ENCODE peak calls at places on chromosomes 16 and 17, in five cellular contexts. A is GM23248, E is hepatocyte, C is HCT116, D is GM23338. Y is an unnamed sample.

GRCh38 chr16:72921620-72922019 is 126.3 kb downstream of the ZFHX3 start:
- DNase-seq in A (peak; percentile 36), E (peak; percentile 50), C (no peak), D (no peak), Y (no peak)

GRCh38 chr17:31373150-31374082 is 18.1 kb upstream of the RAB11FIP4 start:
- DNase-seq in A (peak; percentile 75), E (peak; percentile 57), C (peak; percentile 8), D (peak; percentile 74), Y (peak; percentile 83)

GRCh38 chr16:8967437-8967821 is 3.7 kb upstream of the USP7 start:
- DNase-seq in A (no peak), E (no peak), C (no peak), D (no peak), Y (no peak)

GRCh38 chr17:72393553-72393952 is 272.7 kb downstream of the SOX9 start:
- DNase-seq in A (peak; percentile 85), E (no peak), C (peak; percentile 81), D (no peak), Y (no peak)

GRCh38 chr17:17749921-17750320 is 68.7 kb downstream of the RAI1 start:
- DNase-seq in A (peak; percentile 56), E (peak; percentile 70), C (peak; percentile 42), D (peak; percentile 96), Y (peak; percentile 92)

GRCh38 chr16:72986011-72986410 is 61.9 kb downstream of the ZFHX3 start:
- DNase-seq in A (peak; percentile 33), E (no peak), C (no peak), D (no peak), Y (no peak)

GRCh38 chr16:16092925-16093624 is 130.2 kb downstream of the ABCC6 start:
- DNase-seq in A (peak; percentile 36), E (peak; percentile 50), C (no peak), D (no peak), Y (no peak)

GRCh38 chr17:78883090-78883532 is 19.9 kb downstream of the CEP295NL start:
- DNase-seq in A (peak; percentile 95), E (peak; percentile 86), C (peak; percentile 71), D (no peak), Y (peak; percentile 47)

GRCh38 chr16:24670623-24671454 is 58.6 kb upstream of the TNRC6A start:
- DNase-seq in A (peak; percentile 93), E (peak; percentile 63), C (no peak), D (peak; percentile 79), Y (peak; percentile 39)

GRCh38 chr17:67633751-67634191 is 84.0 kb upstream of the NOL11 start:
- DNase-seq in A (no peak), E (no peak), C (no peak), D (no peak), Y (no peak)

GRCh38 chr16:27625050-27625697 is 75.2 kb downstream of the KATNIP start:
- DNase-seq in A (peak; percentile 56), E (peak; percentile 48), C (no peak), D (no peak), Y (no peak)

GRCh38 chr17:75877752-75878173 is 618 bp downstream of the TRIM47 start:
- DNase-seq in A (peak; percentile 91), E (peak; percentile 92), C (no peak), D (peak; percentile 91), Y (peak; percentile 91)

GRCh38 chr16:20675488-20676267 is 21.8 kb downstream of the ACSM1 start:
- DNase-seq in A (peak; percentile 10), E (peak; percentile 69), C (peak; percentile 19), D (peak; percentile 96), Y (peak; percentile 14)

GRCh38 chr16:51394401-51394800 is 243.3 kb upstream of the SALL1 start:
- DNase-seq in A (no peak), E (no peak), C (no peak), D (no peak), Y (no peak)

GRCh38 chr16:86513471-86514277 is 3.3 kb downstream of the FOXF1 start:
- DNase-seq in A (no peak), E (no peak), C (no peak), D (no peak), Y (no peak)

GRCh38 chr17:21303441-21304065 is 19.0 kb downstream of the MAP2K3 start:
- DNase-seq in A (no peak), E (no peak), C (no peak), D (no peak), Y (no peak)

GRCh38 chr17:3973498-3974137 is 9.4 kb upstream of the ATP2A3 start:
- DNase-seq in A (no peak), E (no peak), C (no peak), D (no peak), Y (no peak)

GRCh38 chr16:84331998-84332780 is 36.1 kb upstream of the ATP2C2 start:
- DNase-seq in A (peak; percentile 61), E (no peak), C (no peak), D (no peak), Y (no peak)

GRCh38 chr17:47207143-47208067 is 1.7 kb upstream of the MYL4 start:
- DNase-seq in A (no peak), E (no peak), C (no peak), D (no peak), Y (peak; percentile 66)

GRCh38 chr16:49756971-49757743 is 98.8 kb downstream of the ZNF423 start:
- DNase-seq in A (peak; percentile 31), E (peak; percentile 21), C (no peak), D (no peak), Y (no peak)

GRCh38 chr16:50598256-50598894 is 50.2 kb downstream of the NKD1 start:
- DNase-seq in A (no peak), E (no peak), C (no peak), D (no peak), Y (no peak)

GRCh38 chr17:63600569-63601438 is at the start of gene TACO1:
- DNase-seq in A (peak; percentile 86), E (peak; percentile 87), C (peak; percentile 79), D (peak; percentile 92), Y (peak; percentile 95)

GRCh38 chr16:57427307-57427706 is 19.9 kb downstream of the CIAPIN1 start:
- DNase-seq in A (no peak), E (no peak), C (no peak), D (no peak), Y (no peak)

GRCh38 chr16:49431040-49431439 is 57.4 kb downstream of the C16orf78 start:
- DNase-seq in A (no peak), E (no peak), C (no peak), D (no peak), Y (no peak)

GRCh38 chr17:29663155-29663554 is 40.4 kb upstream of the CORO6 start:
- DNase-seq in A (peak; percentile 59), E (peak; percentile 33), C (no peak), D (peak; percentile 35), Y (no peak)

GRCh38 chr17:40678902-40679522 is 14.0 kb upstream of the KRT222 start:
- DNase-seq in A (no peak), E (no peak), C (no peak), D (no peak), Y (no peak)

GRCh38 chr17:80982426-80982974 is 9.1 kb upstream of the CHMP6 start:
- DNase-seq in A (no peak), E (no peak), C (no peak), D (no peak), Y (no peak)

GRCh38 chr16:75385507-75386152 is 47.7 kb downstream of the CFDP1 start:
- DNase-seq in A (peak; percentile 93), E (peak; percentile 84), C (peak; percentile 66), D (peak; percentile 79), Y (peak; percentile 91)

GRCh38 chr16:5012887-5013286 is 20.8 kb downstream of the NAGPA start:
- DNase-seq in A (no peak), E (no peak), C (no peak), D (no peak), Y (no peak)

GRCh38 chr16:69917311-69917710 is 33.8 kb upstream of the CLEC18A start:
- DNase-seq in A (peak; percentile 20), E (no peak), C (no peak), D (no peak), Y (no peak)
- H3K9me2 ChIP-seq in A (no peaks in the 10 kb centered on the region), E (no peaks in the 10 kb centered on the region), C (no peaks in the 10 kb centered on the region), D (peaks cover 3% of the 10 kb centered on the region), Y (no peaks in the 10 kb centered on the region)

DNA sequence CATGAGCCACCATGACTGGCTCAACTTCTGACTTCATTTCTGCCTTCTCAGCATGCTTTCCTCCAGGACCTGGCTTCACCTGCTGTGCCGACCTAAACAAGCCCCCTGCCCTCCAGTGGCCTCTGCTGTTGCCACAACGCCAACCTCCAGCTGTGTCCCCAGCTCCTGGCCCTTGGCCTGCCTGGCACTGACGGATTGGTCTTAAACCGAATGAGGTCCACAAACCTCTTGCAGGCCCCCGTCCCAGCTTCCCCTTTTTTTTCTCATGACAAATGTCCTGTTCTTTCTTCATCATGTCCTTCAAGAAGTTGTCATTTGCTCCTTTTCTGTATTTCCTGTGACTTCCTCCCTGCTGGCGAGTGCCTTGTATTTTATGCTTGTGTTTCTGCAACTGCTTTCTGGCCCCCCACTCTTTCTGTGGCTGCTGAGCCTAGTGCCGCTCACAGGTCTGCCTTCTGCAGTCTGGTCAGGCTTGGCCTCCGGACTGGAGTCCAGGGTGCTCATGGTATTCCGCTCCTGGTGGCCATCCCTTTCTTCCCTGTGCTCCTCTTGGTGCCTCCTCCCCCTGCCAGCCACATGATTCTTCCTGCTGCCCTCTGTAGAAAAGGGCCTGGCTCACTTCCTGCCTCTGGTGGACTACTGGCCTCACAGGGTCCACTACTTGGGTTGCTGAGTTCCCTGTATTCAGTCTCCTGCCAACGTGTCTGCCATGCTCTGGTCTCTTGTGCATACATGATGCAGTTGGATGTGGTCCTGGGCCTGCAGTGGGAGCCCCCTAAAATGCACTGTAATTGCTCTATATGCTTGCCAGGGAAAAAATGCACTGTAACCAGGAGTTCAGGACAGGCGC is 2.9 kb downstream of the ATP6V0C start:
- DNase-seq in A (peak; percentile 47), E (no peak), C (no peak), D (no peak), Y (no peak)
- H3K79me2 ChIP-seq in A (peaks cover 65% of the 10 kb centered on the region), E (peaks cover 70% of the 10 kb centered on the region), C (peaks cover 70% of the 10 kb centered on the region), D (peaks cover 55% of the 10 kb centered on the region), Y (peaks cover 63% of the 10 kb centered on the region)

DNA sequence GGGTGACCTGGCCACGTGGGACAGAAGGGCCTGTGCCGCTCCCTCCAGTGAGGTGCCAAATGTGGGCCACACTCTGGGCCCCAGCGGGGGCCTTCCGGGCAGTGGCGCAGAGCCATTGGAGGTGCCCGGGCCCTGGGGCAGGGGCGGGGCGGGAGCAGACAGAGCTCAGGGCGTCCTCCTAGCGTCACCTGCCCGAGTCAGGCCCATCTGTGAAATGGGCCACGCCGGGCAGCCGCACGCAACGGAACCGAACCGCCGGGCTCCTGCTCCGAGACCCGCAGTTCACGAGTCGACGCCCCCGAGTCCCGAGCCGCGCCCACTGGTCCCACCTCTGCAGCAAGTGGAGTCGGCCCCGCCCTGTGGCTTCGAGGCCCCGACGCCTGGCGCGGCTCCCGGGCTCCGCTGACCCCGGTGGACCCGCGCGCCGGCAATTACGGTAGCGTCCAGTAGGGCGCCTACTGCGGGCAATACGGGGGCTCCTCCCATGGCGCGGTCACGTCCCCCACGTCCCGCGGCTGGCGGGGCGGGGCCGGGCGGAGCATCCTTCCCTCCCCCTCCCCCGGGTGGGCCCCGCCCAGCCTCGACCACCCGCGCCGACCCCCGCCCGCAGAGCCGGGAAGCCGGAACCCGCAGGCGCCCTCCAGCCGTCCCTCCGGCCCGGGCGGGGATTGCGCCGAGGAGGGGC is 1.9 kb downstream of the SLC16A3 start:
- DNase-seq in A (peak; percentile 95), E (peak; percentile 89), C (no peak), D (peak; percentile 85), Y (no peak)
- H3K4me3 ChIP-seq in A (peak overlapping the region; percentile 98), E (peak overlapping the region; percentile 16), C (peak overlapping the region; percentile 99), D (peak overlapping the region; percentile 66), Y (no peak overlapping the region)

GRCh38 chr16:59566446-59566845 is 832.3 kb upstream of the GOT2 start:
- DNase-seq in A (no peak), E (no peak), C (no peak), D (no peak), Y (no peak)

DNA sequence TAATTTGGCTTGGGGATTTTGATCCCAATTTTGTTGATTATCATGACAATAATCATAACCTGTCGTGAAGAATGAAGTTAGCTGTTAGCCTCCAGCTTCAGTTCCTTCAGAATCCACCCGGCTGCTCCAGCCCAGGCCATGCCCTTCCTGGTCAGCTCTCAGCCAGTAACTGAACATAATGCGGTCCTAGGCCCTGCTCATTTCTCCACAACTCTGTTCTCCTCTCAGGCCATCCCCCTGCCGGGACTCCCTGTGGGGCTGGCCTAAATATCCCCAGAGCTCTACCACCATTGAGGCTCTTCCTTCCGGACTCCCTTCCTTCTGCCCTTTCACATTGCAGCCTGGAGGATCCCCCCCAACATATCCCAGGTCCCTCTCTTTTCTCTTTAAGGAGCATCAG is 833.4 kb upstream of the GOT2 start:
- DNase-seq in A (no peak), E (no peak), C (no peak), D (no peak), Y (no peak)
- H3K9me2 ChIP-seq in A (no peaks in the 10 kb centered on the region), E (no peaks in the 10 kb centered on the region), C (no peaks in the 10 kb centered on the region), D (no peaks in the 10 kb centered on the region), Y (no peaks in the 10 kb centered on the region)